ENCODE peak calls at places on chromosomes 11 and 22, in four cellular contexts. X, G, Z and O are unnamed samples.

GRCh38 chr22:26853495-26853894 is 196.1 kb downstream of the MIAT start:
- DNase-seq in Z (no peak), G (no peak), X (no peak), O (no peak)

GRCh38 chr11:93753241-93753640 is 11.8 kb downstream of the C11orf54 start:
- DNase-seq in X (no peak), G (no peak), Z (no peak), O (no peak)

GRCh38 chr11:3989891-3990290 is 104.7 kb upstream of the RRM1 start:
- DNase-seq in Z (no peak), G (no peak), X (no peak), O (no peak)

GRCh38 chr11:93773045-93773477 is 11.0 kb upstream of the MED17 start:
- DNase-seq in Z (no peak), X (no peak), G (no peak), O (no peak)

GRCh38 chr11:16049611-16050010 is 306.7 kb downstream of the SOX6 start:
- DNase-seq in X (no peak), G (no peak), Z (no peak), O (no peak)

GRCh38 chr11:134901955-134902707 is 490.1 kb upstream of the B3GAT1 start:
- DNase-seq in Z (no peak), X (no peak), G (no peak), O (no peak)

GRCh38 chr22:25878933-25879332 is 136.9 kb downstream of the MYO18B start:
- DNase-seq in Z (no peak), G (no peak), X (no peak), O (no peak)

GRCh38 chr11:2470495-2470894 is 25.7 kb downstream of the KCNQ1 start:
- DNase-seq in X (peak), G (no peak), Z (no peak), O (no peak)

GRCh38 chr11:57459112-57460016 is 964 bp upstream of the RTN4RL2 start:
- DNase-seq in G (no peak), Z (no peak), X (peak), O (no peak)

GRCh38 chr22:23833911-23834317 is 4.9 kb downstream of the DERL3 start:
- DNase-seq in G (no peak), X (no peak), Z (peak), O (no peak)

GRCh38 chr22:49207008-49207775 is 620.5 kb downstream of the BRD1 start:
- DNase-seq in Z (no peak), X (peak), G (no peak), O (no peak)

GRCh38 chr11:86067230-86068137 is 1.4 kb downstream of the PICALM start:
- DNase-seq in X (no peak), Z (no peak), G (no peak), O (no peak)

GRCh38 chr11:131744847-131745246 is 374.4 kb downstream of the NTM start:
- DNase-seq in X (no peak), G (no peak), Z (no peak), O (no peak)

GRCh38 chr11:119614227-119615002 is 114.6 kb downstream of the NECTIN1 start:
- DNase-seq in G (no peak), X (no peak), Z (no peak), O (no peak)

GRCh38 chr11:61963282-61964057 is 4.0 kb downstream of the FTH1 start:
- DNase-seq in G (no peak), X (no peak), Z (peak), O (no peak)

GRCh38 chr22:48370508-48371325 is 1457.0 kb downstream of the BRD1 start:
- DNase-seq in X (no peak), Z (no peak), G (no peak), O (no peak)

GRCh38 chr22:44125421-44125820 is 55.3 kb upstream of the PARVG start:
- DNase-seq in Z (peak), X (no peak), G (no peak), O (no peak)

GRCh38 chr11:118265954-118266353 is 1.9 kb upstream of the MPZL2 start:
- DNase-seq in G (no peak), Z (no peak), X (peak), O (no peak)

GRCh38 chr11:64457416-64458010 is 98.6 kb downstream of the RPS6KA4 start:
- DNase-seq in Z (no peak), G (no peak), X (no peak), O (no peak)

GRCh38 chr11:95937358-95937757 is 13.5 kb upstream of the MTMR2 start:
- DNase-seq in G (no peak), Z (no peak), X (no peak), O (no peak)

GRCh38 chr11:3201112-3201581 is 17.5 kb downstream of the MRGPRG start:
- DNase-seq in G (no peak), Z (no peak), X (no peak), O (no peak)

GRCh38 chr11:17013548-17014320 is 480 bp downstream of the PLEKHA7 start:
- DNase-seq in Z (no peak), G (no peak), X (no peak), O (no peak)

GRCh38 chr11:80846979-80847378 is 1406.1 kb upstream of the TENM4 start:
- DNase-seq in X (no peak), Z (no peak), G (no peak), O (no peak)

GRCh38 chr22:38712496-38713207 is 6.9 kb downstream of the GTPBP1 start:
- DNase-seq in X (no peak), G (no peak), Z (no peak), O (no peak)

GRCh38 chr11:47236482-47236881 is 12.1 kb downstream of the ACP2 start:
- DNase-seq in Z (no peak), X (no peak), G (no peak), O (no peak)

GRCh38 chr11:76667856-76668255 is 2.7 kb downstream of the LRRC32 start:
- DNase-seq in Z (peak), X (no peak), G (no peak), O (no peak)

GRCh38 chr11:130159657-130160459 is at the start of gene ST14:
- DNase-seq in X (peak), G (no peak), Z (no peak), O (no peak)

GRCh38 chr11:121555172-121555571 is 102.4 kb upstream of the SORL1-AS1 start:
- DNase-seq in G (no peak), X (no peak), Z (no peak), O (no peak)

GRCh38 chr11:118343248-118343647 is 743 bp upstream of the CD3D start:
- DNase-seq in Z (no peak), X (no peak), G (no peak), O (no peak)

GRCh38 chr22:27283714-27284113 is 517.8 kb downstream of the MN1 start:
- DNase-seq in Z (no peak), G (no peak), X (no peak), O (no peak)

GRCh38 chr11:70574725-70575347 is 176.5 kb downstream of the CTTN start:
- DNase-seq in X (no peak), Z (no peak), G (no peak), O (no peak)

GRCh38 chr11:134030853-134031252 is 38.0 kb upstream of the JAM3 start:
- DNase-seq in G (no peak), X (no peak), Z (no peak), O (no peak)

GRCh38 chr11:125313271-125314222 is 149.0 kb downstream of the PKNOX2 start:
- DNase-seq in Z (peak), G (no peak), X (no peak), O (no peak)

GRCh38 chr22:25598609-25599008 is 34.1 kb downstream of the GRK3 start:
- DNase-seq in X (no peak), G (no peak), Z (no peak), O (no peak)

GRCh38 chr11:73404048-73404447 is 27.8 kb downstream of the RELT start:
- DNase-seq in G (no peak), X (peak), Z (peak), O (no peak)

GRCh38 chr11:1197886-1198765 is 24.7 kb upstream of the MUC5B start:
- DNase-seq in G (no peak), X (no peak), Z (peak), O (no peak)